ENCODE peak calls at places on chromosomes 11 and 22, in seven cellular contexts. Z is colonic mucosa, A is dorsolateral prefrontal cortex, V is pancreas, Y is SK-N-SH, K is right lobe of liver, Q is BE2C. F is an unnamed sample.

GRCh38 chr11:82174610-82175009 is 559.1 kb downstream of the FAM181B start:
- DNase-seq in Z (no peak), Q (no peak), K (no peak), Y (no peak), A (no peak), V (no peak), F (no peak)

GRCh38 chr11:76628408-76628947 is 42.1 kb downstream of the LRRC32 start:
- DNase-seq in Z (no peak), A (no peak), Y (no peak), K (no peak), V (no peak), Q (no peak), F (no peak)

GRCh38 chr11:106473089-106473722 is 395.7 kb downstream of the AASDHPPT start:
- DNase-seq in Z (no peak), Q (no peak), A (no peak), V (no peak), Y (no peak), K (no peak), F (no peak)

GRCh38 chr11:31910950-31911576 is 99.9 kb upstream of the PAX6 start:
- DNase-seq in V (no peak), Q (no peak), Z (no peak), A (no peak), Y (no peak), K (no peak), F (no peak)

GRCh38 chr11:78131956-78132355 is 7.5 kb downstream of the ALG8 start:
- DNase-seq in Y (no peak), V (no peak), A (no peak), Z (no peak), Q (no peak), K (no peak), F (no peak)

GRCh38 chr11:44892843-44893242 is 57.8 kb downstream of the TP53I11 start:
- DNase-seq in Z (no peak), Y (no peak), K (no peak), V (peak; percentile 14), A (no peak), Q (no peak), F (no peak)

GRCh38 chr22:31271485-31271884 is 20.8 kb downstream of the PIK3IP1 start:
- DNase-seq in Z (no peak), Y (no peak), Q (no peak), K (no peak), A (no peak), V (no peak), F (no peak)

GRCh38 chr11:110158317-110159200 is 65.4 kb downstream of the ZC3H12C start:
- DNase-seq in K (no peak), V (no peak), Q (no peak), Z (no peak), A (no peak), Y (no peak), F (no peak)

GRCh38 chr11:2472428-2473186 is 27.8 kb downstream of the KCNQ1 start:
- DNase-seq in K (no peak), A (no peak), Z (no peak), Y (no peak), Q (no peak), V (peak; percentile 42), F (peak; percentile 69)

GRCh38 chr11:7252683-7253213 is 1.0 kb downstream of the SYT9 start:
- DNase-seq in Q (peak; percentile 4), V (peak; percentile 72), Y (no peak), K (peak; percentile 52), A (no peak), Z (no peak), F (no peak)

GRCh38 chr22:44597616-44598015 is 99.6 kb upstream of the RTL6 start:
- DNase-seq in A (peak; percentile 56), Y (peak; percentile 87), K (no peak), Q (peak; percentile 40), Z (no peak), V (no peak), F (no peak)

GRCh38 chr11:58285483-58286040 is 17.5 kb upstream of the OR10W1 start:
- DNase-seq in V (no peak), Y (no peak), A (no peak), Q (no peak), K (no peak), Z (no peak), F (no peak)

GRCh38 chr11:82869657-82870056 is 30.6 kb downstream of the PRCP start:
- DNase-seq in Z (no peak), Y (no peak), K (peak; percentile 55), Q (no peak), A (no peak), V (no peak), F (no peak)

GRCh38 chr11:6607190-6607635 is 3.6 kb downstream of the ILK start:
- DNase-seq in Y (no peak), Z (peak; percentile 12), V (no peak), A (no peak), Q (no peak), K (no peak), F (peak; percentile 16)

GRCh38 chr11:72154816-72155215 is 19.3 kb downstream of the FOLR3 start:
- DNase-seq in V (no peak), Q (no peak), Y (no peak), Z (no peak), K (no peak), A (no peak), F (no peak)

GRCh38 chr11:130449246-130449990 is 973 bp downstream of the ADAMTS15 start:
- DNase-seq in A (no peak), Y (peak; percentile 52), Q (no peak), K (no peak), Z (peak; percentile 33), V (peak; percentile 71), F (no peak)

GRCh38 chr11:13183826-13184196 is 93.8 kb upstream of the BMAL1 start:
- DNase-seq in V (no peak), A (no peak), Y (no peak), Z (no peak), Q (no peak), K (no peak), F (no peak)

GRCh38 chr11:47667135-47667534 is 24.8 kb upstream of the MTCH2 start:
- DNase-seq in V (no peak), Q (no peak), K (no peak), A (no peak), Y (no peak), Z (no peak), F (no peak)

GRCh38 chr22:47846206-47846605 is 1083.8 kb downstream of the TBC1D22A start:
- DNase-seq in V (no peak), Q (no peak), Z (no peak), A (no peak), Y (no peak), K (no peak), F (no peak)
- H3K27me3 ChIP-seq in V (peaks cover 3% of the 10 kb centered on the region), Q (no peaks in the 10 kb centered on the region), Z (no peaks in the 10 kb centered on the region), A (no peaks in the 10 kb centered on the region), Y (no peaks in the 10 kb centered on the region), K (no peaks in the 10 kb centered on the region), F (no peaks in the 10 kb centered on the region)

GRCh38 chr11:16356751-16357365 is 512 bp upstream of the SOX6 start:
- DNase-seq in Q (no peak), A (peak; percentile 22), Y (no peak), K (no peak), Z (no peak), V (no peak), F (no peak)

GRCh38 chr11:16357776-16358175 is 1.4 kb upstream of the SOX6 start:
- DNase-seq in A (no peak), Q (no peak), V (no peak), Y (no peak), Z (no peak), K (no peak), F (no peak)

GRCh38 chr11:16359369-16359768 is 3.0 kb upstream of the SOX6 start:
- DNase-seq in V (no peak), K (no peak), Z (no peak), A (no peak), Q (no peak), Y (no peak), F (no peak)

GRCh38 chr11:16358726-16359125 is 2.4 kb upstream of the SOX6 start:
- DNase-seq in A (no peak), V (no peak), K (no peak), Y (no peak), Z (no peak), Q (no peak), F (no peak)

GRCh38 chr11:16356057-16356750 is at the start of gene SOX6:
- DNase-seq in Q (no peak), K (no peak), Y (no peak), V (no peak), A (peak; percentile 16), Z (no peak), F (no peak)
- H3K27me3 ChIP-seq in Q (no peaks in the 10 kb centered on the region), K (no peaks in the 10 kb centered on the region), Y (no peaks in the 10 kb centered on the region), V (no peaks in the 10 kb centered on the region), A (no peaks in the 10 kb centered on the region), Z (no peaks in the 10 kb centered on the region), F (no peaks in the 10 kb centered on the region)

DNA sequence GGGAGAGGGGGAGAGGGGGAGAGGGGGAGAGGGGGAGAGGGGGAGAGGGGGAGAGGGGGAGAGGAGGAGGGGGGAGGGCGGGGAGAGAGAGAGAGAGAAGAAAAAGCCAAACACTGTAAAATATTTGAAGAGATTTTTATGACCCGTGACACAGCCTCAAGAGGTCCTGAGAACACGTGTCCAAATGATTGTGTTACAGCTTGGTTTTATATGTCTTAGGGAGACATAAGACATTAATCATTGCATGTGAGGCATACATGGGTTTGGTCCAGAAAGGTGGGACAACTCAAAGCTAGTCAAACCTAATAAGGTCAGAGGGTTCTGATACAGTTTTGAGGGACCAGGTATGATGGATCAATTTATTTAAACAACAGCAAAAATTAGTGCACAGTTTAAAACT is 252.0 kb upstream of the ANO3 start:
- DNase-seq in V (no peak), K (no peak), A (no peak), Q (no peak), Y (no peak), Z (no peak), F (no peak)
- H3K27me3 ChIP-seq in V (no peaks in the 10 kb centered on the region), K (no peaks in the 10 kb centered on the region), A (no peaks in the 10 kb centered on the region), Q (no peaks in the 10 kb centered on the region), Y (no peaks in the 10 kb centered on the region), Z (no peaks in the 10 kb centered on the region), F (no peaks in the 10 kb centered on the region)

GRCh38 chr22:16838073-16838472 is 12.9 kb upstream of the XKR3 start:
- DNase-seq in K (no peak), V (no peak), Q (no peak), A (no peak), Y (no peak), Z (no peak), F (no peak)
- H3K27me3 ChIP-seq in K (no peaks in the 10 kb centered on the region), V (no peaks in the 10 kb centered on the region), Q (no peaks in the 10 kb centered on the region), A (no peaks in the 10 kb centered on the region), Y (no peaks in the 10 kb centered on the region), Z (no peaks in the 10 kb centered on the region), F (no peaks in the 10 kb centered on the region)

F was measured in vagina.